ENCODE peak calls at places on chromosomes 1 and 21, in ten cellular contexts. J is Caco-2; O is fibroblast of lung; V is fibroblast of the aortic adventitia; H is OCI-LY7; B is IMR-90; W is heart left ventricle; Z is right atrium auricular region; N is CD8-positive, alpha-beta T cell; C is epithelial cell of esophagus. I is an unnamed sample.

GRCh38 chr1:160108888-160109662 is 6.5 kb upstream of the ATP1A2 start:
- DNase-seq in N (no peak), O (peak), W (no peak), C (peak), Z (no peak), H (peak), V (peak), J (peak), B (peak), I (peak)

GRCh38 chr1:1264868-1265272 is 8.8 kb downstream of the UBE2J2 start:
- DNase-seq in N (no peak), Z (no peak), B (peak), H (no peak), J (no peak), W (no peak), O (peak), V (peak), C (peak), I (peak)

GRCh38 chr1:107750364-107750959 is 214.5 kb downstream of the VAV3 start:
- DNase-seq in W (no peak), H (peak), O (peak), Z (no peak), V (peak), B (peak), J (peak), C (peak), N (no peak), I (peak)

GRCh38 chr1:179146476-179146875 is 64.6 kb downstream of the TOR3A start:
- DNase-seq in B (no peak), W (no peak), O (no peak), Z (no peak), N (no peak), V (no peak), J (no peak), H (no peak), C (no peak), I (no peak)

GRCh38 chr1:246444611-246445010 is 62.5 kb downstream of the SMYD3 start:
- DNase-seq in W (no peak), J (no peak), N (no peak), V (no peak), Z (no peak), O (no peak), B (no peak), H (no peak), C (no peak), I (no peak)

GRCh38 chr1:221392453-221392852 is 349.4 kb downstream of the DUSP10 start:
- DNase-seq in W (no peak), J (no peak), H (no peak), B (peak), Z (peak), N (no peak), C (peak), O (peak), V (peak), I (peak)

GRCh38 chr1:7110306-7110705 is 325.1 kb downstream of the CAMTA1 start:
- DNase-seq in H (no peak), O (peak), Z (no peak), W (no peak), J (no peak), B (peak), V (no peak), N (no peak), C (peak), I (no peak)

GRCh38 chr1:165851034-165851658 is 23.7 kb downstream of the UCK2 start:
- DNase-seq in B (peak), V (peak), O (peak), Z (no peak), H (peak), J (no peak), N (no peak), C (peak), W (no peak), I (peak)

GRCh38 chr1:5670590-5671350 is 321.5 kb downstream of the NPHP4 start:
- DNase-seq in B (no peak), O (no peak), Z (no peak), J (no peak), N (no peak), H (no peak), W (no peak), V (no peak), C (no peak), I (no peak)

GRCh38 chr1:163046071-163046470 is 23.1 kb upstream of the RGS4 start:
- DNase-seq in N (no peak), V (peak), J (no peak), H (no peak), W (no peak), B (peak), Z (no peak), C (peak), O (peak), I (peak)

GRCh38 chr1:197958438-197958837 is 41.3 kb downstream of the LHX9 start:
- DNase-seq in C (no peak), J (no peak), Z (no peak), N (no peak), O (no peak), W (no peak), B (no peak), H (no peak), V (no peak), I (no peak)

GRCh38 chr1:16631248-16632043 is 18.1 kb upstream of the NBPF1 start:
- DNase-seq in Z (peak), H (no peak), V (no peak), O (no peak), W (peak), B (no peak), J (no peak), C (no peak), N (no peak), I (no peak)

GRCh38 chr1:51654000-51654399 is 37.1 kb downstream of the OSBPL9 start:
- DNase-seq in C (no peak), J (no peak), Z (no peak), V (no peak), B (no peak), W (no peak), O (no peak), H (no peak), N (no peak), I (no peak)

GRCh38 chr1:85898861-85899260 is 190.6 kb upstream of the ZNHIT6 start:
- DNase-seq in B (peak), W (no peak), C (no peak), N (no peak), O (peak), V (no peak), Z (no peak), H (no peak), J (no peak), I (peak)

GRCh38 chr1:235883261-235883927 is 16.7 kb upstream of the LYST start:
- DNase-seq in Z (peak), C (peak), B (peak), O (peak), H (no peak), J (no peak), V (peak), N (no peak), W (peak), I (peak)

GRCh38 chr21:31667639-31668038 is 8.1 kb downstream of the SOD1 start:
- DNase-seq in O (no peak), B (no peak), C (peak), N (no peak), Z (no peak), V (no peak), W (no peak), H (no peak), J (no peak), I (no peak)

GRCh38 chr1:70202173-70202758 is 3.1 kb downstream of the LRRC40 start:
- DNase-seq in W (no peak), V (no peak), O (no peak), J (no peak), N (no peak), B (no peak), H (no peak), C (no peak), Z (no peak), I (no peak)

GRCh38 chr1:240282061-240282830 is 190.6 kb downstream of the FMN2 start:
- DNase-seq in N (no peak), C (peak), Z (no peak), O (no peak), W (no peak), H (no peak), V (peak), B (peak), J (no peak), I (peak)

GRCh38 chr21:38807481-38807880 is 1.8 kb downstream of the ETS2 start:
- DNase-seq in V (peak), H (no peak), Z (no peak), O (no peak), W (no peak), J (no peak), C (no peak), N (no peak), B (no peak), I (no peak)

GRCh38 chr1:55310517-55310927 is 95.4 kb upstream of the USP24 start:
- DNase-seq in W (no peak), B (peak), Z (no peak), J (no peak), N (no peak), C (peak), O (peak), H (no peak), V (peak), I (peak)

GRCh38 chr1:27891196-27891889 is 19.0 kb downstream of the THEMIS2 start:
- DNase-seq in C (no peak), O (no peak), V (no peak), W (peak), N (no peak), H (peak), J (no peak), Z (no peak), B (no peak), I (no peak)

GRCh38 chr1:55204997-55205396 is 10.2 kb downstream of the USP24 start:
- DNase-seq in H (no peak), J (no peak), N (no peak), O (no peak), W (no peak), B (no peak), Z (no peak), C (no peak), V (no peak), I (no peak)

GRCh38 chr1:247172956-247173355 is 1.1 kb upstream of the ZNF124 start:
- DNase-seq in B (no peak), O (no peak), Z (no peak), J (no peak), N (no peak), H (no peak), V (no peak), C (peak), W (no peak), I (no peak)

GRCh38 chr1:44227211-44227610 is 13.9 kb downstream of the DMAP1 start:
- DNase-seq in O (no peak), H (no peak), J (no peak), B (no peak), N (no peak), W (no peak), V (peak), C (peak), Z (no peak), I (peak)
- H3K4me3 ChIP-seq in O (no peak), H (no peak), J (no peak), B (no peak), N (no peak), W (no peak), V (no peak), C (no peak), Z (no peak), I (no peak)

DNA sequence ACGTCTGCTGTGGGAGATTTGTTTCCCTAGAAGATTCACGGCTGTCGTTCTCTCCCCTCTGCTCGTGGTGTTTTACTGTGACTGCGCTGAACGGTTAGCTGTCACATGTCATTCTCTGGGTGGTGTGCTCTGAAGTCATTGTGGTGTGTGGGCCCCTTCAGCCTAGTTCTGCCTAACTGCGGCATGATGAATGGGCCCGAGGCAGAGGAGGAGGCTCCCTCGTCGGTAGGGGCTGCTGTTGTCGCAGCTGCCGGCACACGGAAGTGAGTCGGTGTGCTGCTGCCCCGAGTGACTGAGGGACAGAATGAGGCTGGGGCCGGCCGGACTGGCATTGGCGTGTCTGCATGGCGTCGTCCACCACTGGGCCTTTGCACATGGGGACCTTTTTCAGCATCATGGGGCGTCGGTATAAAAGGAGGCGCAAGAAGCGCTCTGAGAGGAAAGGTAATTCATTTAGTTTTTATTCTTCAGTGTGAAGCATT is 77.9 kb downstream of the ADARB1 start:
- DNase-seq in O (peak), C (no peak), H (peak), W (peak), N (peak), J (no peak), V (no peak), Z (peak), B (no peak), I (no peak)
- TF ChIP-seq CTCF in O (no peak), C (peak), H (peak), W (no peak), N (peak), J (no peak), V (no peak), Z (peak), B (peak), I (no peak)

GRCh38 chr1:8600336-8600735 is 217.1 kb downstream of the RERE start:
- DNase-seq in C (no peak), Z (no peak), W (no peak), N (no peak), V (peak), J (no peak), H (no peak), B (no peak), O (no peak), I (peak)

GRCh38 chr1:8599813-8600212 is 217.6 kb downstream of the RERE start:
- DNase-seq in C (no peak), H (no peak), B (no peak), N (no peak), V (no peak), O (no peak), Z (no peak), J (no peak), W (no peak), I (no peak)

GRCh38 chr1:8598783-8599182 is 218.7 kb downstream of the RERE start:
- DNase-seq in O (peak), N (no peak), V (peak), Z (no peak), H (no peak), J (no peak), C (no peak), B (peak), W (no peak), I (no peak)

GRCh38 chr1:8597455-8597854 is 220.0 kb downstream of the RERE start:
- DNase-seq in H (no peak), C (no peak), O (peak), N (no peak), V (peak), B (peak), J (no peak), W (no peak), Z (no peak), I (peak)

DNA sequence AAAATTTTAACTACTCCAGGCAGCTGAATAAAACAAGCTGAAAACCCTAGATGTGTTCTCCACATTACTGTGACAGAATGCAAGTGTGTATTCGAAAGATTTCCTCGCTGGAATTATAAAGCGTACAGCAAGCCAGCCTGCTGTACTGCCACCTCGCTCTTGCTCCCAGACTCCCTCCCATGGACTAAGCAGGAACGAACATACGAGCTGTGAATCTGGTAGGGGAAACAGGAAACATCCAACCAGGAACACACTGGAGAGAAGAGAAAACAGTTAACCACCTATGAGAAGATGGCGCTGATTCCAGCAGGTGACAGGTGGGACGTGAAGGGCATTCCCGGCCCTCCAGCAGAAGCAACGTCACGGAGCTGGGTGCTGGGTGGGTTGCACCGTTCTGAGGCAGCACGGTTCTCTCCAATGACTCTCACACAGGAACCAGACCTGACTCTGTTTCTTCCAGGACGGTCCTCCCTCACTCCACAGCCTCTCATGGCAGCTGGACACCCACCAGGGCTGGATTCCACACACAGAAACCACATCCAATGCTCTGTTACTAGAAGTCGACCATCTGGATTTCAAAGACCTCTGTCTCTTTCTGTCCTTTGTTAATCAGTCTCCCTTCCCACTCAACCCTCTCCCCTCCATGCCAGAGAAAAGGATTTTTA is 219.2 kb downstream of the RERE start:
- DNase-seq in C (peak), Z (peak), W (peak), N (no peak), O (peak), V (peak), B (peak), J (peak), H (no peak), I (peak)
- H3K4me3 ChIP-seq in C (no peak), Z (no peak), W (peak), N (no peak), O (no peak), V (peak), B (peak), J (no peak), H (no peak), I (peak)

DNA sequence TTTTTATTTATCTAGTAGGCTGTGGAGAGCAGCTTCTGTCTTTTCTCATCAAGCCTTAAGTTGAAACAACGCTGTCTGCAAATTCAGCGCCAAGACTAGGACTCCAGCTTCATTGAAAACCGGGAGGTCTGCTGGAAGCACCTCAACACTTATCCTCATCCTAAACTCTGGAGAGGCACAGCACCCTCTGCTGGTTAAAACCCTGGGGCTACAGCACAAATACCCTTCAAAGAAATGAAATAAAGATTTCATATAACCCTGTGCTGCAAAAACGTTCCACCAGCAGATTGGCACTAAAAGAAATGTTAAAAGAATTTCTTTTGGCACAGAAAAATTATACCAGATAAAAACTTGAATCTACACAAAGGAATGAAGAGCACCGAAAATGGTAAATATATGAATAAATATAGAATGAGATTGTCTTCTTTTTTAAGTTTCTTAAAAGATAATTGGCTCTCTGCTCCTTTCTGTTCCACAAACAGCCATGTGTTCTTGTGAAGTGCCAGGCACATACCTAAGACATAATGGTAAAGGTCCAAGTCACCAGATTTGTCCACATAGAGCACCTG is 227.7 kb upstream of the SAMSN1 start:
- DNase-seq in J (peak), W (peak), H (peak), C (peak), Z (peak), B (no peak), O (no peak), N (peak), V (peak), I (no peak)
- TF ChIP-seq CTCF in J (peak), W (peak), H (peak), C (peak), Z (peak), B (peak), O (peak), N (peak), V (peak), I (peak)

GRCh38 chr1:61873581-61873980 is 131.3 kb downstream of the PATJ start:
- DNase-seq in Z (no peak), N (no peak), V (no peak), J (no peak), O (no peak), W (no peak), C (peak), H (no peak), B (no peak), I (no peak)

GRCh38 chr1:61875198-61875597 is 132.9 kb downstream of the PATJ start:
- DNase-seq in H (no peak), J (no peak), O (no peak), N (no peak), C (no peak), B (no peak), V (no peak), W (no peak), Z (no peak), I (no peak)

GRCh38 chr1:61872206-61872605 is 129.9 kb downstream of the PATJ start:
- DNase-seq in Z (no peak), C (no peak), B (no peak), W (no peak), O (no peak), N (no peak), V (no peak), J (peak), H (no peak), I (no peak)

GRCh38 chr1:61869691-61870109 is 127.4 kb downstream of the PATJ start:
- DNase-seq in C (no peak), H (no peak), N (no peak), Z (no peak), V (no peak), O (no peak), B (no peak), W (peak), J (no peak), I (no peak)

GRCh38 chr1:61873994-61874393 is 131.7 kb downstream of the PATJ start:
- DNase-seq in Z (no peak), B (no peak), O (no peak), J (no peak), C (no peak), W (no peak), N (no peak), V (no peak), H (no peak), I (no peak)
- H3K4me3 ChIP-seq in Z (no peak), B (no peak), O (no peak), J (no peak), C (no peak), W (no peak), N (no peak), V (no peak), H (no peak), I (no peak)

I was measured in AG10803.